ENCODE peak calls at places on chromosomes 13 and 19, in four cellular contexts. A is kidney glomerular epithelial cell, T is frontal cortex, Q is AG08395. B is an unnamed sample.

GRCh38 chr19:48569814-48570213 is 17.8 kb downstream of the SULT2B1 start:
- DNase-seq in A (no peak), T (no peak), Q (no peak), B (no peak)

GRCh38 chr13:43558942-43559341 is 227.8 kb downstream of the ENOX1 start:
- DNase-seq in A (no peak), T (no peak), Q (no peak), B (no peak)

GRCh38 chr19:956747-957451 is 27.2 kb upstream of the WDR18 start:
- DNase-seq in A (no peak), T (no peak), Q (peak), B (no peak)

GRCh38 chr19:54518844-54519243 is 16.2 kb downstream of the LAIR2 start:
- DNase-seq in A (no peak), T (no peak), Q (no peak), B (no peak)

GRCh38 chr13:37934339-37935191 is 65.0 kb upstream of the TRPC4 start:
- DNase-seq in A (no peak), T (no peak), Q (no peak), B (no peak)

GRCh38 chr19:40465025-40465780 is at the start of gene BLVRB:
- DNase-seq in A (no peak), T (no peak), Q (peak), B (no peak)

GRCh38 chr13:114128624-114129522 is 3.5 kb downstream of the RASA3 start:
- DNase-seq in A (peak), T (peak), Q (peak), B (no peak)

GRCh38 chr19:4522291-4523002 is 4.2 kb upstream of the PLIN4 start:
- DNase-seq in A (no peak), T (no peak), Q (no peak), B (no peak)

GRCh38 chr13:21730186-21730880 is 59.5 kb downstream of the FGF9 start:
- DNase-seq in A (no peak), T (no peak), Q (no peak), B (no peak)

GRCh38 chr19:42246143-42246868 is 3.9 kb upstream of the GSK3A start:
- DNase-seq in A (peak), T (peak), Q (peak), B (peak)

GRCh38 chr19:57803594-57804325 is 11.0 kb downstream of the ZNF552 start:
- DNase-seq in A (peak), T (no peak), Q (peak), B (no peak)

GRCh38 chr13:20911037-20911436 is 8.5 kb upstream of the XPO4 start:
- DNase-seq in A (no peak), T (no peak), Q (no peak), B (no peak)

GRCh38 chr13:52644108-52644507 is 1.9 kb downstream of the HNRNPA1L2 start:
- DNase-seq in A (no peak), T (no peak), Q (no peak), B (no peak)

GRCh38 chr13:79226250-79226649 is 179.8 kb downstream of the RBM26 start:
- DNase-seq in A (no peak), T (no peak), Q (no peak), B (no peak)

GRCh38 chr19:34639491-34640085 is 37.4 kb downstream of the SCGB2B2 start:
- DNase-seq in A (peak), T (no peak), Q (peak), B (peak)

GRCh38 chr13:112014857-112015256 is 52.1 kb upstream of the SOX1 start:
- DNase-seq in A (no peak), T (no peak), Q (no peak), B (no peak)

GRCh38 chr19:14404322-14404721 is 14.8 kb downstream of the DDX39A start:
- DNase-seq in A (no peak), T (no peak), Q (no peak), B (no peak)

GRCh38 chr13:41313117-41313516 is 2.0 kb downstream of the NAA16 start:
- DNase-seq in A (no peak), T (no peak), Q (no peak), B (no peak)

GRCh38 chr19:37803250-37803854 is 24.0 kb upstream of the ZNF573 start:
- DNase-seq in A (no peak), T (no peak), Q (no peak), B (no peak)

GRCh38 chr13:95643471-95643813 is 1.1 kb downstream of the DZIP1 start:
- DNase-seq in A (no peak), T (no peak), Q (peak), B (no peak)

GRCh38 chr19:31214086-31214485 is 135.2 kb downstream of the TSHZ3 start:
- DNase-seq in A (peak), T (no peak), Q (peak), B (no peak)

GRCh38 chr13:80390338-80390737 is 49.4 kb upstream of the SPRY2 start:
- DNase-seq in A (no peak), T (no peak), Q (no peak), B (no peak)

GRCh38 chr13:34698953-34699352 is 243.1 kb upstream of the NBEA start:
- DNase-seq in A (no peak), T (no peak), Q (no peak), B (no peak)

B was measured in NCI-H1930.